ENCODE peak calls at places on chromosomes 7 and 10, in eight cellular contexts. U, O, M, E, Y, F, J and D are unnamed samples.
A peak's percentile ranks its signal among the peaks of the same experiment; 100 is the strongest.

GRCh38 chr10:102449321-102450123 is 1.8 kb downstream of the C10orf95 start:
- DNase-seq in U (peak; percentile 84), O (peak; percentile 92), M (peak; percentile 77), E (peak; percentile 82), Y (peak; percentile 91), F (peak; percentile 91), J (peak; percentile 75), D (peak; percentile 79)

GRCh38 chr10:81182296-81182695 is 644.6 kb downstream of the SH2D4B start:
- DNase-seq in U (no peak), O (no peak), M (no peak), E (no peak), Y (no peak), F (no peak), J (no peak), D (no peak)

GRCh38 chr10:120656121-120656520 is 195.0 kb upstream of the WDR11 start:
- DNase-seq in U (no peak), O (no peak), M (no peak), E (no peak), Y (no peak), F (no peak), J (no peak), D (no peak)

GRCh38 chr10:3422282-3422681 is 249.7 kb upstream of the PITRM1 start:
- DNase-seq in U (no peak), O (no peak), M (no peak), E (no peak), Y (no peak), F (no peak), J (no peak), D (no peak)

GRCh38 chr7:115631782-115632181 is 398.8 kb downstream of the TFEC start:
- DNase-seq in U (no peak), O (peak; percentile 28), M (no peak), E (no peak), Y (no peak), F (no peak), J (no peak), D (no peak)

GRCh38 chr7:23184709-23185354 is 3.0 kb downstream of the NUP42 start:
- DNase-seq in U (peak; percentile 47), O (peak; percentile 29), M (peak; percentile 38), E (peak; percentile 61), Y (no peak), F (no peak), J (no peak), D (no peak)

GRCh38 chr7:88402529-88402928 is 95.8 kb upstream of the STEAP4 start:
- DNase-seq in U (no peak), O (no peak), M (no peak), E (no peak), Y (no peak), F (no peak), J (no peak), D (no peak)

GRCh38 chr7:157730614-157731013 is 393.8 kb downstream of the DNAJB6 start:
- DNase-seq in U (no peak), O (no peak), M (no peak), E (no peak), Y (no peak), F (no peak), J (no peak), D (no peak)

GRCh38 chr10:122567056-122567660 is 6.6 kb downstream of the DMBT1 start:
- DNase-seq in U (no peak), O (peak; percentile 61), M (no peak), E (peak; percentile 31), Y (peak; percentile 33), F (no peak), J (no peak), D (no peak)

GRCh38 chr10:43905502-43906236 is 257.0 kb upstream of the ZNF32 start:
- DNase-seq in U (no peak), O (no peak), M (no peak), E (no peak), Y (no peak), F (no peak), J (peak; percentile 45), D (no peak)

GRCh38 chr7:18086165-18087030 is 58.8 kb upstream of the PRPS1L1 start:
- DNase-seq in U (no peak), O (peak; percentile 59), M (peak; percentile 20), E (peak; percentile 12), Y (no peak), F (peak; percentile 50), J (peak; percentile 13), D (no peak)

GRCh38 chr7:57204411-57204811 is 72.2 kb upstream of the ZNF479 start:
- DNase-seq in U (no peak), O (no peak), M (no peak), E (no peak), Y (peak; percentile 16), F (peak; percentile 7), J (no peak), D (no peak)

GRCh38 chr10:110141747-110142625 is 65.4 kb upstream of the MXI1 start:
- DNase-seq in U (no peak), O (no peak), M (peak; percentile 45), E (no peak), Y (peak; percentile 84), F (peak; percentile 63), J (no peak), D (no peak)

GRCh38 chr7:71349583-71350481 is 217.9 kb downstream of the GALNT17 start:
- DNase-seq in U (no peak), O (no peak), M (no peak), E (no peak), Y (no peak), F (no peak), J (no peak), D (no peak)

GRCh38 chr10:3399756-3400155 is 227.2 kb upstream of the PITRM1 start:
- DNase-seq in U (peak; percentile 7), O (no peak), M (no peak), E (no peak), Y (no peak), F (no peak), J (no peak), D (no peak)

DNA sequence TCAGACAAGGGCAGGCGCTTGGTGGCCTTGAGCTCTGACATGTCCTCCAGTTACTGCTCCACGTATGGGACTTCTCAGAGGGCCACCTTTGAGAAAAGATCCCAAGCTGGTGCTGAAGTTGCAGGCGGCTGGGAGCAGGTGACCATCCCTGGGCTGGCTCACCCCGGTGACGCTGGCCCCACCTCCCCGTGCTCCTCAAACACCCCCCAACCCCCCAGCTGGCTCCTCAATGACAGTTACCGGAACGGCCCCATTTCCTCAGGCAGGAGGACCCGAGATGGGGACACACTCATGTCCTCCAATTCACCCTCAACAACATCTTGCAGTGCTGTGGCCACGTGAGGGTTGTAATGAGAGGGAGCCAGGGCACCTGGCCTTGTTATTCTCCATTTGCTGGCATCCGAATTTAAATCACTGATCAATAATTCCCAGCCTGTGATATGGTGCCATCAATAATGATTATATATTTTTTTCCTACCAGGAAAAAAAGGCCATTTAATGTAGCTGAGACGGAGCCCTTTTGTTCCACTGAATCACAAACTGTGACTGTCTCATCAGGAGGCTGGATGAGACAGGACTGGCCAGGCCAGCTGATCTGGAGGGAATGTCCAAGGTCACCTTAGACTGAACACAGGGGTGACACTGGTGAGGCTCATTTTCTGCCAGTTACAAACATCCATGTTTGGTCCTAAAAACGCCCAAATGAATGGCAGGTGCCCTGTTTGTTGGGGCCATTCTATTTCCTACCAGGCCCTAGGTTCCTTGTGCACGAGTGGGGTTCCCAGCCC is 64.5 kb downstream of the CHST15 start:
- DNase-seq in U (no peak), O (no peak), M (no peak), E (no peak), Y (no peak), F (no peak), J (no peak), D (no peak)
- H3K4me3 ChIP-seq in U (no peak overlapping the region), O (no peak overlapping the region), M (no peak overlapping the region), E (no peak overlapping the region), Y (no peak overlapping the region), F (no peak overlapping the region), J (no peak overlapping the region), D (no peak overlapping the region)

GRCh38 chr7:76515999-76516443 is 5.7 kb downstream of the UPK3B start:
- DNase-seq in U (peak; percentile 27), O (peak; percentile 58), M (peak; percentile 47), E (no peak), Y (peak; percentile 55), F (peak; percentile 81), J (peak; percentile 45), D (no peak)
- TF ChIP-seq CTCF in U (peak; percentile 99), O (peak; percentile 42), M (peak; percentile 64), E (peak; percentile 49), Y (no peak), F (peak; percentile 91), J (no peak), D (no peak)

DNA sequence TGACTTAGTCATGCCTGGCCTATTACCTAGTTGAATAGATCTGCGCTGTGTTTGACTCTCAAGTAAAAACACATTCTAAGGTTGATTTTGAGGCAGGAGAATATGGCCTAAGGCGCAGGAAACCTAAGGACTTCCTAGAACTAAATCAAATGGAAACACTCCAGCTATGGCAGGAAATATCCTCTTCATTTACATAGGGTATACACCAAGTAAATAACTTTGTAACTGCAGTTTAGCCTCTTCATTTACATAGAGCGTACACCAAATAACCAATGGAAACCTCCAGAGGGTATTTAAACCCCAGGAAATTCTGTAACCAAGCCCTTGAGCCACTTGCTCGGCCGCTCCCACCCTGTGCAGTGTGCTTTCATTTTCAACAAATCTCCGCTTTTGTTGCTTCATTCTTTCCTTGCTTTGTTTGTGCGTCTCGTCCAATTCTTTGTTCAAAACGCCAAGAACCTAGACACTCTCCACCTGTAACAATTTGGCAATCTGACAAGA is 35.6 kb upstream of the XRCC2 start:
- DNase-seq in U (peak; percentile 48), O (no peak), M (no peak), E (no peak), Y (no peak), F (no peak), J (no peak), D (no peak)
- H3K4me3 ChIP-seq in U (no peak overlapping the region), O (no peak overlapping the region), M (no peak overlapping the region), E (no peak overlapping the region), Y (no peak overlapping the region), F (no peak overlapping the region), J (no peak overlapping the region), D (no peak overlapping the region)

GRCh38 chr7:129338450-129338849 is 95.8 kb upstream of the STRIP2 start:
- DNase-seq in U (no peak), O (no peak), M (no peak), E (no peak), Y (no peak), F (no peak), J (no peak), D (no peak)

GRCh38 chr7:129327076-129327475 is 102.2 kb downstream of the AHCYL2 start:
- DNase-seq in U (no peak), O (no peak), M (no peak), E (no peak), Y (no peak), F (no peak), J (no peak), D (no peak)

GRCh38 chr7:129334473-129334872 is 99.8 kb upstream of the STRIP2 start:
- DNase-seq in U (no peak), O (peak; percentile 45), M (no peak), E (no peak), Y (no peak), F (no peak), J (no peak), D (no peak)

DNA sequence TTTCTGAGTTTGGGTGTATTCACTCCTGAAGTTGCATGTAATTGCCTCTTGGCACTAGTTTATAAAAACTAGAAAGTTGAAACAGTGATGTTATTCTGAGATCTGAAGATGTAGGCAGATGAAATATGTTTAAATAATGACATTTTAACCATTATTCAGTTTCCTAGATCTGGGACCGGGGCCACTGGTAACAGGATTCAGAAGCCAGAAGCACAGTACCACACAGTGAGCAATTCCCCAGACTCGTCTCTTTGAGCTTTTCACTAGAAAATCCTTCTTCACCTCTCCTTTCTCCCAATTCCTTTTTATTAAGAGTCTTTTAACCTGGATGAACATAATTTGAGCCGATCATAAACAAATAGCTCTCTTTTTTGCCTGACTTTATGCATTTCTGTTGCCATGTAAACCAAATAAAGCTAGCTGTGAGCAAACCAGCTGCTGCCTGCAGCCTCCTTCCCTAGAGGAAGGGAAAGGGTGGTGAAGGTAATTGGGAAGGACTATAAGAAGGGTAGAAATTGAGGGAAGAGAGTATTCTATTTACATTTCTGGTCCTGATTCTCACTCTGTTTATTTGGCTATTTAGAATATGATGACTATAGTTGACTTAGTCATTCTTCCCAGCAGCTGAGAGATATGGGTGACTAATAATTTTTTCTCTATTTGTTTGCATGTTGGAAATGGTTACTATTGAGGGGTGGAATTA is 101.7 kb upstream of the STRIP2 start:
- DNase-seq in U (peak; percentile 87), O (no peak), M (no peak), E (peak; percentile 37), Y (no peak), F (no peak), J (no peak), D (no peak)
- TF ChIP-seq CTCF in U (no peak), O (no peak), M (no peak), E (no peak), Y (no peak), F (no peak), J (no peak), D (no peak)